ENCODE peak calls at places on chromosomes 11 and 22, in nine cellular contexts. J, Y, P, L, F, E, O, Q and Z are unnamed samples.
A peak's percentile ranks its signal among the peaks of the same experiment; 100 is the strongest.

GRCh38 chr11:79465160-79465559 is 24.3 kb upstream of the TENM4 start:
- DNase-seq in P (no peak), E (no peak), L (no peak), J (no peak), O (no peak), Q (no peak), Y (no peak), F (no peak), Z (no peak)

GRCh38 chr11:34052608-34053160 is 1.2 kb downstream of the CAPRIN1 start:
- DNase-seq in Q (peak; percentile 13), O (peak; percentile 22), Y (peak; percentile 52), L (peak; percentile 32), F (peak; percentile 41), E (peak; percentile 77), P (no peak), J (no peak), Z (peak; percentile 48)

GRCh38 chr22:45488764-45489370 is 13.8 kb upstream of the FBLN1 start:
- DNase-seq in Q (no peak), F (no peak), Y (no peak), P (no peak), E (no peak), L (no peak), J (no peak), O (no peak), Z (no peak)

GRCh38 chr11:111414267-111414931 is 35.3 kb upstream of the POU2AF1 start:
- DNase-seq in O (no peak), J (no peak), Y (no peak), P (no peak), L (no peak), E (no peak), Q (no peak), F (peak; percentile 96), Z (peak; percentile 24)

GRCh38 chr22:41197808-41198585 is 7.1 kb upstream of the L3MBTL2 start:
- DNase-seq in L (peak; percentile 67), P (no peak), Y (peak; percentile 58), Q (peak; percentile 67), F (no peak), E (no peak), J (no peak), O (no peak), Z (peak; percentile 34)

GRCh38 chr11:94776351-94777321 is 8.5 kb downstream of the AMOTL1 start:
- DNase-seq in O (no peak), E (no peak), L (peak; percentile 53), Y (peak; percentile 45), F (no peak), J (no peak), Q (no peak), P (no peak), Z (no peak)

GRCh38 chr22:43346521-43346929 is 3.4 kb upstream of the SCUBE1 start:
- DNase-seq in O (peak; percentile 65), J (no peak), Y (peak; percentile 75), P (no peak), Q (peak; percentile 76), L (peak; percentile 60), E (no peak), F (peak; percentile 67), Z (peak; percentile 61)

GRCh38 chr11:115286614-115287013 is 217.6 kb downstream of the CADM1 start:
- DNase-seq in P (no peak), L (no peak), E (no peak), Y (no peak), J (no peak), O (no peak), Q (no peak), F (no peak), Z (no peak)

GRCh38 chr11:86941077-86941870 is 13.9 kb downstream of the FZD4 start:
- DNase-seq in Q (no peak), P (no peak), L (no peak), E (no peak), O (no peak), F (no peak), J (no peak), Y (no peak), Z (no peak)

GRCh38 chr11:112656772-112657428 is 304.3 kb upstream of the NCAM1 start:
- DNase-seq in F (peak; percentile 42), J (no peak), L (no peak), E (no peak), Q (no peak), Y (no peak), O (no peak), P (peak; percentile 68), Z (no peak)

GRCh38 chr11:94583885-94584500 is 16.8 kb downstream of the PIWIL4 start:
- DNase-seq in L (no peak), J (no peak), Q (no peak), P (no peak), E (no peak), F (peak; percentile 78), O (no peak), Y (no peak), Z (peak; percentile 40)

GRCh38 chr22:23281406-23282088 is 101.2 kb downstream of the BCR start:
- DNase-seq in O (peak; percentile 95), P (peak; percentile 77), Y (peak; percentile 87), Q (peak; percentile 81), F (peak; percentile 87), J (peak; percentile 50), L (peak; percentile 87), E (peak; percentile 86), Z (peak; percentile 85)

GRCh38 chr11:28342704-28343103 is 234.5 kb downstream of the METTL15 start:
- DNase-seq in E (no peak), J (no peak), Y (no peak), F (no peak), P (no peak), Q (no peak), L (no peak), O (no peak), Z (no peak)

GRCh38 chr22:26708256-26709009 is 51.0 kb downstream of the MIAT start:
- DNase-seq in Y (no peak), O (no peak), Q (no peak), J (no peak), E (no peak), L (no peak), P (no peak), F (peak; percentile 91), Z (no peak)

GRCh38 chr11:9092085-9092484 is 686 bp upstream of the SCUBE2 start:
- DNase-seq in E (no peak), J (no peak), L (no peak), O (no peak), Y (no peak), Q (no peak), F (no peak), P (no peak), Z (no peak)

GRCh38 chr11:83661491-83662350 is 375.6 kb upstream of the CCDC90B start:
- DNase-seq in Q (no peak), F (no peak), L (no peak), P (no peak), E (no peak), J (no peak), Y (no peak), O (no peak), Z (no peak)

GRCh38 chr11:36075053-36075452 is 131.2 kb downstream of the LDLRAD3 start:
- DNase-seq in Y (no peak), E (no peak), P (no peak), L (no peak), J (peak; percentile 77), O (no peak), F (no peak), Q (no peak), Z (no peak)

GRCh38 chr11:129278586-129279319 is 86.6 kb upstream of the ARHGAP32 start:
- DNase-seq in L (peak; percentile 14), Q (no peak), E (no peak), Y (peak; percentile 49), O (peak; percentile 21), P (no peak), J (no peak), F (no peak), Z (peak; percentile 11)

GRCh38 chr11:108027057-108027456 is 18.4 kb downstream of the CUL5 start:
- DNase-seq in J (no peak), O (no peak), Y (no peak), Q (peak; percentile 4), P (no peak), E (no peak), L (no peak), F (no peak), Z (peak; percentile 13)

GRCh38 chr11:110086892-110087309 is 6.3 kb upstream of the ZC3H12C start:
- DNase-seq in L (peak; percentile 67), P (no peak), O (no peak), Y (no peak), E (no peak), F (no peak), Q (peak; percentile 78), J (peak; percentile 63), Z (no peak)

GRCh38 chr11:67691149-67691548 is 16.7 kb upstream of the ALDH3B2 start:
- DNase-seq in E (no peak), F (no peak), P (no peak), O (no peak), Y (no peak), Q (peak; percentile 53), L (no peak), J (no peak), Z (peak; percentile 24)

GRCh38 chr11:118081241-118081958 is 4.5 kb downstream of the TMPRSS4 start:
- DNase-seq in F (no peak), E (no peak), P (no peak), Y (no peak), O (no peak), J (no peak), Q (no peak), L (no peak), Z (peak; percentile 96)

GRCh38 chr22:45883811-45884170 is 93.2 kb downstream of the WNT7B start:
- DNase-seq in L (no peak), O (no peak), Q (no peak), Y (no peak), E (no peak), J (no peak), F (no peak), P (no peak), Z (no peak)